ENCODE peak calls at places on chromosome 18, in seven cellular contexts. One of them, this sample, is unnamed.
A peak's percentile ranks its signal among the peaks of the same experiment; 100 is the strongest.

GRCh38 chr18:21897811-21898210 is 157.2 kb downstream of the MIB1 start:
- DNase-seq in fibroblast of mammary gland: peak; percentile 47
- DNase-seq in lung: peak; percentile 42
- DNase-seq in Kasumi-1: peak; percentile 27
- DNase-seq in endothelial cell: peak; percentile 72
- DNase-seq in GM10248: peak; percentile 67
- DNase-seq in right lobe of liver: no peak
- DNase-seq in this sample: peak; percentile 61

GRCh38 chr18:48412339-48412929 is 3.3 kb upstream of the ZBTB7C start:
- DNase-seq in fibroblast of mammary gland: no peak
- DNase-seq in right lobe of liver: no peak
- DNase-seq in Kasumi-1: peak; percentile 66
- DNase-seq in lung: no peak
- DNase-seq in endothelial cell: peak; percentile 44
- DNase-seq in GM10248: peak; percentile 34
- DNase-seq in this sample: peak; percentile 48

GRCh38 chr18:77248873-77249582 is 620 bp upstream of the GALR1 start:
- DNase-seq in GM10248: no peak
- DNase-seq in right lobe of liver: no peak
- DNase-seq in lung: no peak
- DNase-seq in endothelial cell: no peak
- DNase-seq in Kasumi-1: no peak
- DNase-seq in fibroblast of mammary gland: no peak
- DNase-seq in this sample: no peak

GRCh38 chr18:10142496-10143160 is 228.8 kb downstream of the VAPA start:
- DNase-seq in fibroblast of mammary gland: peak; percentile 37
- DNase-seq in GM10248: no peak
- DNase-seq in right lobe of liver: no peak
- DNase-seq in lung: no peak
- DNase-seq in endothelial cell: no peak
- DNase-seq in Kasumi-1: no peak
- DNase-seq in this sample: no peak

GRCh38 chr18:73987247-73987980 is 160.2 kb downstream of the FBXO15 start:
- DNase-seq in endothelial cell: no peak
- DNase-seq in lung: no peak
- DNase-seq in right lobe of liver: no peak
- DNase-seq in fibroblast of mammary gland: peak; percentile 68
- DNase-seq in GM10248: no peak
- DNase-seq in Kasumi-1: no peak
- DNase-seq in this sample: no peak

GRCh38 chr18:44409071-44409470 is 271.6 kb upstream of the SETBP1 start:
- DNase-seq in fibroblast of mammary gland: no peak
- DNase-seq in lung: no peak
- DNase-seq in GM10248: no peak
- DNase-seq in endothelial cell: no peak
- DNase-seq in Kasumi-1: no peak
- DNase-seq in right lobe of liver: no peak
- DNase-seq in this sample: no peak

GRCh38 chr18:40874233-40874632 is 1080.8 kb upstream of the PIK3C3 start:
- DNase-seq in lung: no peak
- DNase-seq in fibroblast of mammary gland: peak; percentile 10
- DNase-seq in right lobe of liver: no peak
- DNase-seq in GM10248: no peak
- DNase-seq in Kasumi-1: no peak
- DNase-seq in endothelial cell: no peak
- DNase-seq in this sample: no peak

GRCh38 chr18:55413474-55413873 is 174.5 kb downstream of the TCF4 start:
- DNase-seq in endothelial cell: no peak
- DNase-seq in GM10248: no peak
- DNase-seq in right lobe of liver: no peak
- DNase-seq in lung: no peak
- DNase-seq in Kasumi-1: no peak
- DNase-seq in fibroblast of mammary gland: no peak
- DNase-seq in this sample: no peak

GRCh38 chr18:48605408-48605845 is 66.6 kb downstream of the CTIF start:
- DNase-seq in GM10248: peak; percentile 61
- DNase-seq in Kasumi-1: peak; percentile 91
- DNase-seq in fibroblast of mammary gland: peak; percentile 21
- DNase-seq in endothelial cell: peak; percentile 62
- DNase-seq in lung: no peak
- DNase-seq in right lobe of liver: no peak
- DNase-seq in this sample: peak; percentile 83

GRCh38 chr18:78542204-78542603 is 437.4 kb upstream of the SALL3 start:
- DNase-seq in endothelial cell: no peak
- DNase-seq in right lobe of liver: peak; percentile 38
- DNase-seq in fibroblast of mammary gland: no peak
- DNase-seq in Kasumi-1: peak; percentile 18
- DNase-seq in GM10248: no peak
- DNase-seq in lung: peak; percentile 90
- DNase-seq in this sample: no peak

GRCh38 chr18:3350566-3351527 is 88.9 kb downstream of the MYL12B start:
- DNase-seq in lung: no peak
- DNase-seq in fibroblast of mammary gland: peak; percentile 13
- DNase-seq in endothelial cell: no peak
- DNase-seq in GM10248: no peak
- DNase-seq in right lobe of liver: no peak
- DNase-seq in Kasumi-1: no peak
- DNase-seq in this sample: no peak

GRCh38 chr18:24544141-24544498 is 83.7 kb downstream of the HRH4 start:
- DNase-seq in GM10248: no peak
- DNase-seq in fibroblast of mammary gland: peak; percentile 36
- DNase-seq in Kasumi-1: no peak
- DNase-seq in lung: no peak
- DNase-seq in endothelial cell: peak; percentile 22
- DNase-seq in right lobe of liver: no peak
- DNase-seq in this sample: peak; percentile 36

GRCh38 chr18:31154186-31154585 is 8.5 kb downstream of the DSC1 start:
- DNase-seq in GM10248: no peak
- DNase-seq in lung: no peak
- DNase-seq in endothelial cell: no peak
- DNase-seq in right lobe of liver: no peak
- DNase-seq in Kasumi-1: no peak
- DNase-seq in fibroblast of mammary gland: no peak
- DNase-seq in this sample: no peak

GRCh38 chr18:28805491-28805890 is 628.6 kb upstream of the CDH2 start:
- DNase-seq in endothelial cell: no peak
- DNase-seq in right lobe of liver: no peak
- DNase-seq in GM10248: no peak
- DNase-seq in Kasumi-1: no peak
- DNase-seq in fibroblast of mammary gland: no peak
- DNase-seq in lung: no peak
- DNase-seq in this sample: no peak

GRCh38 chr18:54358495-54358793 is 738 bp downstream of the C18orf54 start:
- DNase-seq in right lobe of liver: no peak
- DNase-seq in lung: no peak
- DNase-seq in GM10248: no peak
- DNase-seq in Kasumi-1: peak; percentile 60
- DNase-seq in fibroblast of mammary gland: peak; percentile 24
- DNase-seq in endothelial cell: no peak
- DNase-seq in this sample: no peak

GRCh38 chr18:49814147-49814499 is 790 bp upstream of the ACAA2 start:
- DNase-seq in endothelial cell: peak; percentile 46
- DNase-seq in lung: peak; percentile 53
- DNase-seq in fibroblast of mammary gland: peak; percentile 75
- DNase-seq in GM10248: no peak
- DNase-seq in Kasumi-1: peak; percentile 62
- DNase-seq in right lobe of liver: peak; percentile 62
- DNase-seq in this sample: peak; percentile 94

GRCh38 chr18:62179213-62179612 is 7.6 kb downstream of the PIGN start:
- DNase-seq in GM10248: no peak
- DNase-seq in Kasumi-1: no peak
- DNase-seq in lung: no peak
- DNase-seq in right lobe of liver: no peak
- DNase-seq in endothelial cell: no peak
- DNase-seq in fibroblast of mammary gland: no peak
- DNase-seq in this sample: no peak

GRCh38 chr18:79738565-79739439 is 58.9 kb upstream of the KCNG2 start:
- DNase-seq in fibroblast of mammary gland: peak; percentile 67
- DNase-seq in lung: no peak
- DNase-seq in endothelial cell: no peak
- DNase-seq in Kasumi-1: no peak
- DNase-seq in right lobe of liver: no peak
- DNase-seq in GM10248: no peak
- DNase-seq in this sample: no peak

GRCh38 chr18:59823611-59824195 is 76.1 kb upstream of the PMAIP1 start:
- DNase-seq in GM10248: peak; percentile 53
- DNase-seq in endothelial cell: peak; percentile 82
- DNase-seq in right lobe of liver: peak; percentile 47
- DNase-seq in Kasumi-1: peak; percentile 40
- DNase-seq in fibroblast of mammary gland: peak; percentile 85
- DNase-seq in lung: peak; percentile 65
- DNase-seq in this sample: peak; percentile 56

GRCh38 chr18:70425236-70425635 is 136.4 kb downstream of the SOCS6 start:
- DNase-seq in GM10248: no peak
- DNase-seq in lung: no peak
- DNase-seq in right lobe of liver: no peak
- DNase-seq in endothelial cell: no peak
- DNase-seq in Kasumi-1: no peak
- DNase-seq in fibroblast of mammary gland: no peak
- DNase-seq in this sample: no peak

GRCh38 chr18:5309888-5310470 is 14.5 kb upstream of the ZBTB14 start:
- DNase-seq in lung: no peak
- DNase-seq in right lobe of liver: no peak
- DNase-seq in endothelial cell: no peak
- DNase-seq in fibroblast of mammary gland: no peak
- DNase-seq in Kasumi-1: peak; percentile 60
- DNase-seq in GM10248: peak; percentile 22
- DNase-seq in this sample: no peak

GRCh38 chr18:22639026-22639463 is 221.3 kb upstream of the CTAGE1 start:
- DNase-seq in lung: no peak
- DNase-seq in endothelial cell: no peak
- DNase-seq in GM10248: no peak
- DNase-seq in fibroblast of mammary gland: peak; percentile 96
- DNase-seq in Kasumi-1: no peak
- DNase-seq in right lobe of liver: no peak
- DNase-seq in this sample: no peak

GRCh38 chr18:25493401-25493800 is 141.4 kb upstream of the ZNF521 start:
- DNase-seq in lung: no peak
- DNase-seq in Kasumi-1: no peak
- DNase-seq in fibroblast of mammary gland: no peak
- DNase-seq in GM10248: no peak
- DNase-seq in endothelial cell: no peak
- DNase-seq in right lobe of liver: no peak
- DNase-seq in this sample: no peak

GRCh38 chr18:9775172-9775571 is 67.1 kb downstream of the RAB31 start:
- DNase-seq in endothelial cell: no peak
- DNase-seq in right lobe of liver: no peak
- DNase-seq in GM10248: no peak
- DNase-seq in Kasumi-1: peak; percentile 18
- DNase-seq in fibroblast of mammary gland: no peak
- DNase-seq in lung: peak; percentile 38
- DNase-seq in this sample: no peak

GRCh38 chr18:54181856-54182612 is 42.4 kb downstream of the MBD2 start:
- DNase-seq in right lobe of liver: no peak
- DNase-seq in GM10248: peak; percentile 23
- DNase-seq in lung: no peak
- DNase-seq in Kasumi-1: no peak
- DNase-seq in endothelial cell: no peak
- DNase-seq in fibroblast of mammary gland: peak; percentile 23
- DNase-seq in this sample: no peak

GRCh38 chr18:30527226-30527625 is 515.3 kb downstream of the DSC3 start:
- DNase-seq in Kasumi-1: no peak
- DNase-seq in endothelial cell: no peak
- DNase-seq in GM10248: no peak
- DNase-seq in right lobe of liver: no peak
- DNase-seq in lung: no peak
- DNase-seq in fibroblast of mammary gland: no peak
- DNase-seq in this sample: no peak

GRCh38 chr18:47585136-47585535 is 333.7 kb upstream of the SKOR2 start:
- DNase-seq in lung: no peak
- DNase-seq in right lobe of liver: peak; percentile 32
- DNase-seq in fibroblast of mammary gland: no peak
- DNase-seq in endothelial cell: no peak
- DNase-seq in GM10248: no peak
- DNase-seq in Kasumi-1: no peak
- DNase-seq in this sample: peak; percentile 81

GRCh38 chr18:79552696-79553095 is 126.9 kb upstream of the CTDP1 start:
- DNase-seq in right lobe of liver: no peak
- DNase-seq in GM10248: no peak
- DNase-seq in Kasumi-1: no peak
- DNase-seq in fibroblast of mammary gland: no peak
- DNase-seq in endothelial cell: no peak
- DNase-seq in lung: no peak
- DNase-seq in this sample: no peak

This sample was measured in erythroblast.